ENCODE peak calls at places on chromosome 15, in four cellular contexts. L is IMR-90, T is mesenchymal stem cell, A is H1. R is an unnamed sample.

GRCh38 chr15:40510201-40510600 is 39.4 kb downstream of the CHST14 start:
- DNase-seq in L (no peak), A (no peak), T (no peak), R (peak; percentile 52)

GRCh38 chr15:85324202-85324601 is 56.2 kb upstream of the AKAP13 start:
- DNase-seq in L (no peak), T (peak; percentile 22), A (no peak), R (no peak)

GRCh38 chr15:22944651-22945050 is 35.5 kb downstream of the CYFIP1 start:
- DNase-seq in A (no peak), L (no peak), T (no peak), R (no peak)

GRCh38 chr15:51775967-51776816 is 24.8 kb downstream of the TMOD2 start:
- DNase-seq in A (peak; percentile 71), L (peak; percentile 55), T (peak; percentile 60), R (peak; percentile 33)

GRCh38 chr15:51224428-51224827 is 114.0 kb downstream of the CYP19A1 start:
- DNase-seq in L (peak; percentile 25), T (peak; percentile 32), A (no peak), R (no peak)

GRCh38 chr15:68150186-68150585 is 54.9 kb downstream of the CALML4 start:
- DNase-seq in T (no peak), L (no peak), A (no peak), R (no peak)

GRCh38 chr15:74552761-74553441 is 11.9 kb downstream of the ARID3B start:
- DNase-seq in T (no peak), A (no peak), L (no peak), R (no peak)

GRCh38 chr15:55588070-55588817 is at the start of gene PYGO1:
- DNase-seq in A (peak; percentile 72), T (peak; percentile 77), L (peak; percentile 62), R (peak; percentile 55)

GRCh38 chr15:56919708-56920637 is 1.5 kb downstream of the TCF12 start:
- DNase-seq in L (peak; percentile 35), T (peak; percentile 61), A (peak; percentile 60), R (peak; percentile 13)

GRCh38 chr15:85500060-85500708 is 119.8 kb downstream of the AKAP13 start:
- DNase-seq in T (no peak), A (no peak), L (no peak), R (no peak)

GRCh38 chr15:99181544-99181943 is 67.8 kb downstream of the TTC23 start:
- DNase-seq in L (no peak), A (no peak), T (peak; percentile 37), R (no peak)

GRCh38 chr15:67115567-67115966 is 50.2 kb downstream of the SMAD3 start:
- DNase-seq in A (no peak), T (no peak), L (no peak), R (no peak)

GRCh38 chr15:81270781-81271491 is 53.0 kb downstream of the STARD5 start:
- DNase-seq in A (no peak), T (no peak), L (peak; percentile 77), R (no peak)

GRCh38 chr15:71116366-71116765 is 1.1 kb downstream of the THSD4 start:
- DNase-seq in A (no peak), L (peak; percentile 38), T (no peak), R (no peak)

GRCh38 chr15:26113296-26113695 is 250.2 kb upstream of the ATP10A start:
- DNase-seq in L (no peak), A (no peak), T (no peak), R (no peak)

GRCh38 chr15:47870956-47871625 is 153.8 kb downstream of the SEMA6D start:
- DNase-seq in T (peak; percentile 89), A (no peak), L (peak; percentile 38), R (peak; percentile 41)

GRCh38 chr15:93300796-93301195 is 211.8 kb upstream of the RGMA start:
- DNase-seq in A (no peak), L (no peak), T (no peak), R (no peak)

GRCh38 chr15:36951747-36952247 is 148.6 kb downstream of the MEIS2 start:
- DNase-seq in T (peak; percentile 77), A (no peak), L (peak; percentile 84), R (no peak)

GRCh38 chr15:57947781-57948180 is 117.7 kb downstream of the ALDH1A2 start:
- DNase-seq in A (no peak), T (no peak), L (no peak), R (no peak)

GRCh38 chr15:55856506-55856905 is 113.6 kb upstream of the PRTG start:
- DNase-seq in T (peak; percentile 66), A (no peak), L (peak; percentile 47), R (no peak)

GRCh38 chr15:99928429-99928981 is 195.3 kb upstream of the LYSMD4 start:
- DNase-seq in T (peak; percentile 74), A (peak; percentile 80), L (peak; percentile 66), R (peak; percentile 54)

GRCh38 chr15:95105229-95105628 is 873.9 kb downstream of the MCTP2 start:
- DNase-seq in T (peak; percentile 40), L (peak; percentile 72), A (no peak), R (peak; percentile 71)

GRCh38 chr15:50884583-50884982 is 23.9 kb upstream of the AP4E1 start:
- DNase-seq in A (no peak), L (peak; percentile 61), T (peak; percentile 35), R (peak; percentile 53)

GRCh38 chr15:31336943-31337295 is 10.3 kb downstream of the KLF13 start:
- DNase-seq in T (no peak), L (no peak), A (no peak), R (peak; percentile 85)

GRCh38 chr15:88141490-88141889 is 115.0 kb downstream of the NTRK3 start:
- DNase-seq in T (no peak), A (no peak), L (no peak), R (no peak)

GRCh38 chr15:40843885-40844542 is at the start of gene SPINT1:
- DNase-seq in A (peak; percentile 79), T (peak; percentile 22), L (no peak), R (peak; percentile 47)

GRCh38 chr15:85456798-85457197 is 76.4 kb downstream of the AKAP13 start:
- DNase-seq in A (no peak), T (no peak), L (no peak), R (no peak)

GRCh38 chr15:46091860-46092450 is 457.1 kb downstream of the SQOR start:
- DNase-seq in A (peak; percentile 59), T (peak; percentile 19), L (peak; percentile 47), R (peak; percentile 38)

GRCh38 chr15:49103002-49103401 is 52.4 kb downstream of the COPS2 start:
- DNase-seq in T (peak; percentile 4), L (peak; percentile 69), A (no peak), R (no peak)

GRCh38 chr15:56804908-56805307 is 71.6 kb upstream of the ZNF280D start:
- DNase-seq in A (no peak), T (no peak), L (peak; percentile 26), R (no peak)

GRCh38 chr15:98416222-98416835 is 232.0 kb upstream of the IGF1R start:
- DNase-seq in T (peak; percentile 13), A (no peak), L (peak; percentile 4), R (no peak)

DNA sequence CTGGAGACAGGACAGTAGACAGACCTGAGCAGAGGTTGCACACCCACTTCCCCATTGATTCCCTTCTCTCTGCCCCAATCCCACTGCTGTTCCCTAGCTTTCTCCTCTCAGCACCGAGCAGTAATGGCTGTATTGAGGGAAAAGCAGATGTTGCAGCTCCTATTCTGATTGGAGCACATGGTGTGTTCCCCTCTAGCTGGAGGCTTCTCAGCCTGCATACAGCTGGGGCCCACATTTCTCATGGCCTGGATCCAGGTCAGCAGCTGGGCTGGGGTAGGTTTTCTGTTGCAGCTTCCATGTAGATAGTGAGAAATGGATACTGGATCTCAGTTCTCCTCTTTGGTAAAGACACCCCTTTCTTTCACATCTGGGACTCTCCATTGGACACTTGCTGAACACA is 50.1 kb downstream of the RYR3 start:
- DNase-seq in L (no peak), A (no peak), T (no peak), R (no peak)
- H4K91ac ChIP-seq in L (no peak overlapping the region), A (no peak overlapping the region), T (no peak overlapping the region), R (no peak overlapping the region)

GRCh38 chr15:66036859-66037258 is 167.6 kb downstream of the RAB11A start:
- DNase-seq in T (no peak), L (no peak), A (no peak), R (no peak)

GRCh38 chr15:66040211-66040892 is 171.1 kb downstream of the RAB11A start:
- DNase-seq in T (no peak), A (no peak), L (no peak), R (no peak)

GRCh38 chr15:66039117-66039860 is 170.0 kb downstream of the RAB11A start:
- DNase-seq in A (no peak), L (no peak), T (no peak), R (peak; percentile 62)

GRCh38 chr15:66035901-66036300 is 166.6 kb downstream of the RAB11A start:
- DNase-seq in T (no peak), L (no peak), A (no peak), R (no peak)

GRCh38 chr15:66038387-66039116 is 169.3 kb downstream of the RAB11A start:
- DNase-seq in L (no peak), A (no peak), T (no peak), R (no peak)
- H3K4me3 ChIP-seq in L (no peak overlapping the region), A (no peak overlapping the region), T (no peak overlapping the region), R (no peak overlapping the region)

GRCh38 chr15:89978914-89979313 is 22.2 kb upstream of the ZNF710 start:
- DNase-seq in A (no peak), T (no peak), L (no peak), R (no peak)

GRCh38 chr15:89984001-89984400 is 17.1 kb upstream of the ZNF710 start:
- DNase-seq in L (no peak), A (no peak), T (no peak), R (no peak)

GRCh38 chr15:89984421-89985010 is 16.6 kb upstream of the ZNF710 start:
- DNase-seq in L (no peak), T (no peak), A (no peak), R (no peak)

DNA sequence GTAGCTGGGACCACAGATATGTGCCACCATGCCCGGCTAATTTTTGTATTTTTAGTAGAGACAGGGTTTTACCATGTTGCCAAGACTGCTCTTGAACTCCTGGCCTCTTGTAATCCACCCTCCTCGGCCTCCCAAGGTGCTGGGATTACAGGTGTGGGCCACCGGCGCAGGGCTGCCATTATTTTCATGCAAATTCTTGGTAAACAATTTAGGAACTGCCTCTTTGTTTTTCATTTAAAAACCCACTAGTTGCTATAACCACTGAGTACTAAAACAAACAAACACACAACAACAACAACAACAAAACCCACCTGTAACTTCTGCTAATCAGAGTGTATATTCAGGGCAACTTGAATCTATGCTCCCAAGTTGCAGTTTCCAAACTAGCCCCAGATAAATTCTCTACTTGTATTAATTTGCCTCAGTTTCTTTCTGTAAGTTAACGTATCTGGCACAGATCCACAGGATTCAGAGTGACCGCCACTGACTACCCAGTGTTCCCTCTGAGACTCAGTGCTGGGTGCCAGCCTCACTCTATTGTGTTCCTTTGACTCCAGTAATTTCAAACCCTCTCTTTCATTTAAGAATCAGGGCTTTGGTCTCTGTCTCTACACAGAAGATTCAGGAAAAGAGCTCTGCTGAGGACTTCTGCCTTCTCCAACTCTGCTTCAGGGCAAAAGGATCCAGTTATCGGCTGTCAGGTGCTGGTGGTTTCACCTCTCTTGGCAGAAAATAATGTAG is 18.6 kb upstream of the ZNF710 start:
- DNase-seq in L (no peak), T (no peak), A (no peak), R (no peak)
- H4K91ac ChIP-seq in L (no peak overlapping the region), T (no peak overlapping the region), A (no peak overlapping the region), R (no peak overlapping the region)

GRCh38 chr15:80070840-80071239 is 11.4 kb downstream of the ZFAND6 start:
- DNase-seq in L (peak; percentile 58), A (no peak), T (peak; percentile 62), R (no peak)
- H3K4me3 ChIP-seq in L (no peak overlapping the region), A (no peak overlapping the region), T (no peak overlapping the region), R (no peak overlapping the region)